ENCODE peak calls at places on chromosomes 1 and 21, in seven cellular contexts. D, I, J, O, P, F and S are unnamed samples. For H3K4me1, the result is how much of the 10 kb centered on the place peaks cover.

GRCh38 chr21:30206551-30207251 is 9.2 kb downstream of the CLDN8 start:
- DNase-seq in J (no peak), F (no peak), P (no peak), D (no peak), I (peak), O (no peak), S (peak)

GRCh38 chr1:70675737-70676156 is 264.7 kb downstream of the CTH start:
- DNase-seq in D (no peak), O (no peak), J (peak), F (peak), P (no peak), I (peak), S (no peak)

GRCh38 chr1:55155522-55155921 is 59.6 kb downstream of the USP24 start:
- DNase-seq in I (peak), D (no peak), O (no peak), F (no peak), J (peak), P (no peak), S (no peak)

GRCh38 chr21:45308211-45309068 is 20.7 kb upstream of the POFUT2 start:
- DNase-seq in D (peak), J (no peak), I (no peak), O (no peak), P (no peak), F (no peak), S (peak)

GRCh38 chr21:39633770-39634181 is 21.0 kb downstream of the B3GALT5 start:
- DNase-seq in I (no peak), P (no peak), O (no peak), J (no peak), D (peak), F (no peak), S (peak)

GRCh38 chr21:36551731-36552457 is 72.0 kb upstream of the CLDN14 start:
- DNase-seq in F (peak), D (peak), I (no peak), O (no peak), P (no peak), J (no peak), S (no peak)

GRCh38 chr1:41726899-41727748 is 191.6 kb downstream of the HIVEP3 start:
- DNase-seq in D (no peak), I (peak), F (no peak), O (no peak), P (peak), J (peak), S (no peak)

GRCh38 chr1:76901158-76901767 is 34.0 kb downstream of the ST6GALNAC5 start:
- DNase-seq in D (peak), F (peak), J (peak), P (peak), O (peak), I (peak), S (peak)

GRCh38 chr1:165369255-165369848 is 12.8 kb upstream of the LMX1A start:
- DNase-seq in D (peak), J (peak), F (peak), P (no peak), I (peak), O (no peak), S (peak)

GRCh38 chr21:32494946-32495703 is 82.6 kb downstream of the EVA1C start:
- DNase-seq in J (no peak), F (no peak), P (no peak), O (no peak), I (peak), D (peak), S (no peak)

GRCh38 chr1:162919043-162919442 is 58.1 kb upstream of the CCDC190 start:
- DNase-seq in P (no peak), F (no peak), D (no peak), O (no peak), J (no peak), I (no peak), S (no peak)

GRCh38 chr1:166479052-166479631 is 312.3 kb upstream of the FAM78B start:
- DNase-seq in O (peak), D (peak), P (peak), J (peak), F (peak), I (peak), S (peak)

GRCh38 chr1:245692318-245692717 is 537.5 kb downstream of the KIF26B start:
- DNase-seq in F (no peak), P (no peak), D (no peak), J (no peak), O (no peak), I (no peak), S (no peak)

GRCh38 chr1:191993549-191993948 is 164.7 kb upstream of the RGS18 start:
- DNase-seq in F (no peak), J (no peak), I (peak), P (no peak), O (no peak), D (peak), S (peak)

GRCh38 chr1:91282695-91283420 is 121.8 kb downstream of the HFM1 start:
- DNase-seq in F (peak), O (peak), I (peak), D (peak), P (peak), J (peak), S (peak)

GRCh38 chr21:26115346-26115745 is 55.2 kb downstream of the APP start:
- DNase-seq in D (no peak), F (no peak), O (no peak), P (no peak), I (no peak), J (no peak), S (no peak)

GRCh38 chr1:4109626-4109940 is 209.5 kb upstream of the C1orf174 start:
- DNase-seq in I (no peak), F (no peak), O (no peak), P (no peak), D (no peak), J (no peak), S (no peak)
- H2BK5ac ChIP-seq in I (no peak), F (no peak), O (peak), P (no peak), D (no peak), J (no peak), S (no peak)

DNA sequence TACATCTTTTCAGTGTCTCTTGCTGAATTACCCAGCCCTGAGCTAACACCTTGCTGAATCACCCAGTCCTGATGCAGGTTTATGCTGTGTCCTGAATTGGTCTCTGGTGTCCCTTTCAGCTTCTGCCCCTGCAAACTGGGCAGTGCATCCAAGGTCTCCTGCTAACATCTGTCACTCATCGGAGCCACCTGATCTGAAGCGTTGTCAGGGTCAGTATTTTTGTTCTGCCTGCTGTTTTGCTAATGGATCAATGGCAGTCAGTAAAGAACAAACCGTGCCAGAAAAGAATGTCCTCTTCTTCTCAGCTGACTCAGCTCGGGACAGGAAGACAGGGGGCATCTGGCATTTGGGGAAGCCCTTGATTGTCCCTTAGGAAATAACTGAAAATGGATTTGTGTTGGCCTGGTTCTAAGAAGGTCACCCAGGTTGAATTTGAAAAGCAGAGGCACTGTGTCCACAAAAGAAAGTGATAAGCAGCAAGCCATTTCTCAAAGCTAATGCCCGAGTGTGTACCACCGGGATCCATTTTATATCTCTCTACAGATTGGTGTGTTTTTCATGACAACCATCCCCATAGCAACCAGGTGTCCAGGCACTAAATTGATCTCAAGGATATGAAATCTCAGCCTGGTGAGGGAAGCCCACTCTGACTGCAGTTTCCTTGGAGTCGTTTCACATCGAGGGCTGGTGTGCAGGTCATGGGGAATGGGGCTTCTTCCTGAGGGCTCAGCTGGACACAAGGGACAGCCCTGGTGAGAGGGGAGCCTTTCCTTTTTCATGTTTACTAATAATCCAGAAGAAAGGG is 109.7 kb upstream of the IRF2BP2 start:
- DNase-seq in P (peak), I (no peak), J (peak), F (no peak), D (no peak), O (no peak), S (no peak)
- H3K4me1 ChIP-seq in P (under half), I (under half), J (under half), F (under half), D (under half), O (under half), S (under half)

GRCh38 chr1:223142269-223142668 is 779 bp downstream of the TLR5 start:
- DNase-seq in O (no peak), P (no peak), J (no peak), I (no peak), F (no peak), D (no peak), S (no peak)

GRCh38 chr1:223137402-223138100 is 5.5 kb downstream of the TLR5 start:
- DNase-seq in J (no peak), I (no peak), D (peak), P (peak), O (no peak), F (no peak), S (peak)

GRCh38 chr1:223141021-223141420 is 2.0 kb downstream of the TLR5 start:
- DNase-seq in D (peak), P (no peak), O (no peak), I (no peak), F (no peak), J (no peak), S (peak)

GRCh38 chr1:223142795-223143759 is at the start of gene TLR5:
- DNase-seq in P (peak), D (peak), J (peak), O (peak), F (peak), I (peak), S (peak)

DNA sequence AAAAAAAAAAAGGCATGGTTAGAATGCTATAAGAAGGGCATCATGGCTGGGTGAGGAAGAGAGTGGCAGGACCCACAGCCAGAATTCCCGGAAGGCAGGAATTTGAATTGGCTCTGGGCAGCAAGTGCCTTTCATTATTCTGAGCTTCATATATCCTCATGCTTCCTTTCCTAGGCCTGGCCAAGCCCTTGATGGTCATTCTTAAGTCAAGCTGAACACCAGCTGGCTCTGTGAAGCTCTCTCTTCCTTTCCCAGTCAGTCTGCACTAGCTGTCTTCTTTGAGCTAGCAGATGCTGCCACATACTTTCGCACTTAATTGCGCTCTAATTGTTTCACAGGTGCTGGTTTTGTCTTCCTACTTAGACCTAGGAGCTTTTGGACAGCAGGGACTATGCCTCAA is 2.5 kb downstream of the TLR5 start:
- DNase-seq in O (no peak), I (no peak), F (no peak), D (no peak), P (no peak), J (no peak), S (no peak)
- H2BK5ac ChIP-seq in O (no peak), I (no peak), F (no peak), D (no peak), P (no peak), J (no peak), S (no peak)

GRCh38 chr1:110237406-110238152 is 27.5 kb downstream of the KCNC4 start:
- DNase-seq in P (no peak), F (no peak), I (no peak), D (no peak), O (no peak), J (no peak), S (no peak)

GRCh38 chr1:110242062-110242461 is 31.9 kb downstream of the KCNC4 start:
- DNase-seq in P (no peak), I (no peak), J (no peak), F (no peak), O (no peak), D (no peak), S (no peak)

GRCh38 chr1:110241516-110241915 is 31.4 kb downstream of the KCNC4 start:
- DNase-seq in O (no peak), J (no peak), D (no peak), P (no peak), I (no peak), F (no peak), S (no peak)

GRCh38 chr1:110240476-110241210 is 30.5 kb downstream of the KCNC4 start:
- DNase-seq in O (no peak), P (no peak), F (no peak), J (no peak), I (no peak), D (no peak), S (no peak)

DNA sequence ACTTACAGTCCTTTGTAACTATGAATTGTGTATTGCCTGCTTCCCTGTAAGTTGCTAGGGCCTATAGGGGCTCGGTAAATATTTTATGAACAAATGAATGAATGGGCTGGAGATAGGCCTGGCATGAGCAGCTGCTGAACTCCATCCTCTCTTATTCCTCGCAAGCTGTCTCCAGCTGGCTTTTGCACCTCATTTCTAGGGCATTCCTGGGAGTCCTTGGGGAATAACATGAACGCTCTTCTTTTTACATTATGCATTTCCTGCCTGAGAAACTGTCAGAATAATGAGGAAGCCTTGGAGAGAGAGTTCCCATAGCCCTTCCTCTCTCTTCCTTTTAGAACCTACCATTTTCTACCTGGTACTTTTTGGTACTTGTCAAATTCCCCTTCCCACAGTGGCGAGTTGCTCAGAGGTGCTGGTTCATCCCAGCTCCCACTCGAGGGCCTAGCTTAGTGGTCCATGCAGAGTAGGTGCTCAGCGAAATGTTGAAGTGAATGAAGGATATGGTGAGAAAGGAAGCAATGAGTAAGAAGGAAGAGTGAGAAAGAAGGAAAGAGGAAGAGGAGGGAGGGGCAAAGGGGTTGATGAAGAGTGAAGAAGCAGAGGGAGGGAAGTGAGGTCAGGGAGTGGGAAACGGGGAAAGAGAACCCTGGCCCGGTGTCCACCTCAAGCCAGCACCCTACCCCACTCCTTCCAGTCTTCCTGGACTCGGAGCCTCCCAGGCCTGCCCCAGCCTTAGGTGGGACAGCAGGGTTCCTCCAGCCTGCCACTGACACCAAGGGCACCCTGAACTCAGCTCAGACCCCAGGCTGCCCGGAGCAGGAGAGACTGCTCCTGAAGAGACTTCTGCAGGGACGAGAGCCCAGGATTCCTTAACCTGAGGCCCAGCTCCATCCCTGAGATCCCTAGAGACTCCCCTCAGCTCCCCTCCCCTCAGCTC is 29.6 kb downstream of the KCNC4 start:
- DNase-seq in J (no peak), P (no peak), D (no peak), O (no peak), F (no peak), I (no peak), S (peak)
- H3K4me1 ChIP-seq in J (under half), P (under half), D (under half), O (under half), F (under half), I (under half), S (under half)

GRCh38 chr1:7558041-7558461 is 213.0 kb upstream of the VAMP3 start:
- DNase-seq in I (peak), P (no peak), O (no peak), F (no peak), J (no peak), D (no peak), S (no peak)
- H2BK5ac ChIP-seq in I (no peak), P (no peak), O (peak), F (no peak), J (no peak), D (no peak), S (no peak)

GRCh38 chr1:22450421-22451021 is 1.1 kb upstream of the ZBTB40 start:
- DNase-seq in I (no peak), O (no peak), D (no peak), P (no peak), F (no peak), J (no peak), S (no peak)
- H3K4me1 ChIP-seq in I (under half), O (under half), D (under half), P (under half), F (under half), J (under half), S (under half)

GRCh38 chr1:154793674-154794073 is 76.4 kb downstream of the KCNN3 start:
- DNase-seq in I (no peak), J (no peak), D (no peak), O (no peak), P (no peak), F (no peak), S (no peak)
- H2BK5ac ChIP-seq in I (no peak), J (no peak), D (no peak), O (no peak), P (no peak), F (no peak), S (no peak)

GRCh38 chr1:184805667-184806295 is 51.1 kb upstream of the EDEM3 start:
- DNase-seq in D (peak), O (peak), F (peak), P (peak), J (peak), I (peak), S (peak)
- H3K4me1 ChIP-seq in D (under half), O (under half), F (under half), P (under half), J (under half), I (under half), S (under half)